ENCODE peak calls at places on chromosomes 11 and 22, in six cellular contexts. F is heart right ventricle, T is HCT116, M is adrenal gland, Y is brain microvascular endothelial cell, A is AG04450. Q is an unnamed sample.

GRCh38 chr11:20671856-20672546 is 2.6 kb downstream of the NELL1 start:
- DNase-seq in M (no peak), Y (no peak), T (peak), F (no peak), A (no peak), Q (no peak)

GRCh38 chr11:128184981-128185380 is 402.4 kb downstream of the ETS1 start:
- DNase-seq in Y (no peak), F (no peak), A (no peak), T (no peak), M (no peak), Q (no peak)

GRCh38 chr11:62883677-62884076 is 3.0 kb downstream of the SLC3A2 start:
- DNase-seq in M (no peak), Y (no peak), F (no peak), T (no peak), A (no peak), Q (no peak)

GRCh38 chr11:134517115-134517514 is 105.1 kb upstream of the B3GAT1 start:
- DNase-seq in T (no peak), F (no peak), Y (no peak), M (no peak), A (no peak), Q (no peak)

GRCh38 chr11:45000918-45001317 is 50.2 kb upstream of the TP53I11 start:
- DNase-seq in F (no peak), T (no peak), Y (no peak), M (no peak), A (no peak), Q (no peak)

GRCh38 chr11:11366793-11367192 is 13.7 kb upstream of the CSNK2A3 start:
- DNase-seq in T (no peak), F (no peak), A (no peak), Y (no peak), M (no peak), Q (no peak)

GRCh38 chr22:25747245-25747944 is 5.4 kb downstream of the MYO18B start:
- DNase-seq in Y (peak), M (peak), T (peak), F (no peak), A (peak), Q (no peak)

GRCh38 chr22:49209452-49210195 is 618.0 kb downstream of the BRD1 start:
- DNase-seq in Y (no peak), T (no peak), A (no peak), F (no peak), M (no peak), Q (no peak)

GRCh38 chr22:23414727-23415489 is 165.2 kb downstream of the IGLL1 start:
- DNase-seq in A (no peak), Y (no peak), T (no peak), F (no peak), M (no peak), Q (no peak)

GRCh38 chr11:17400048-17400775 is 11.8 kb upstream of the KCNJ11 start:
- DNase-seq in A (no peak), F (no peak), M (no peak), Y (no peak), T (no peak), Q (no peak)

GRCh38 chr11:32450372-32450771 is 15.0 kb upstream of the WT1 start:
- DNase-seq in Y (no peak), A (no peak), M (no peak), F (no peak), T (no peak), Q (no peak)

GRCh38 chr11:10638285-10638684 is 55.3 kb downstream of the IRAG1 start:
- DNase-seq in F (peak), Y (no peak), A (no peak), M (no peak), T (no peak), Q (no peak)

GRCh38 chr11:63229815-63230214 is 13.6 kb downstream of the SLC22A25 start:
- DNase-seq in F (no peak), A (no peak), Y (no peak), T (no peak), M (no peak), Q (no peak)

GRCh38 chr11:72574534-72575460 is 99.4 kb downstream of the PDE2A start:
- DNase-seq in T (no peak), A (no peak), M (no peak), F (no peak), Y (no peak), Q (no peak)

GRCh38 chr22:19291580-19292261 is at the start of gene CLTCL1:
- DNase-seq in A (peak), F (peak), M (peak), Y (peak), T (peak), Q (no peak)

GRCh38 chr11:111557425-111558111 is 17.0 kb downstream of the LAYN start:
- DNase-seq in Y (peak), A (peak), T (no peak), M (no peak), F (no peak), Q (no peak)

GRCh38 chr22:41001722-41002122 is 50.5 kb downstream of the RBX1 start:
- DNase-seq in A (peak), Y (peak), T (no peak), M (peak), F (no peak), Q (no peak)

GRCh38 chr11:45097721-45098493 is 48.5 kb upstream of the PRDM11 start:
- DNase-seq in M (peak), F (peak), A (no peak), T (no peak), Y (peak), Q (no peak)

GRCh38 chr11:9301720-9302119 is 12.7 kb downstream of the TMEM41B start:
- DNase-seq in Y (no peak), F (no peak), A (no peak), M (no peak), T (no peak), Q (no peak)

GRCh38 chr11:110128161-110128560 is 35.0 kb downstream of the ZC3H12C start:
- DNase-seq in Y (peak), M (no peak), A (no peak), F (no peak), T (no peak), Q (no peak)

GRCh38 chr22:20422965-20423635 is 14.5 kb downstream of the SCARF2 start:
- DNase-seq in F (peak), Y (no peak), A (no peak), T (no peak), M (peak), Q (no peak)

GRCh38 chr11:123601136-123601535 is 53.3 kb downstream of the SCN3B start:
- DNase-seq in T (no peak), M (peak), A (no peak), F (no peak), Y (peak), Q (no peak)

GRCh38 chr11:2525941-2526807 is 81.4 kb downstream of the KCNQ1 start:
- DNase-seq in A (no peak), F (no peak), M (peak), T (no peak), Y (no peak), Q (no peak)

GRCh38 chr11:23536907-23537306 is 676.6 kb upstream of the CCDC179 start:
- DNase-seq in T (no peak), F (no peak), A (no peak), Y (no peak), M (no peak), Q (no peak)

GRCh38 chr11:55838452-55838851 is at the start of gene OR5D16:
- DNase-seq in A (no peak), M (no peak), T (no peak), Y (no peak), F (no peak), Q (no peak)

GRCh38 chr11:114172055-114172861 is 112.7 kb downstream of the ZBTB16 start:
- DNase-seq in Y (no peak), T (no peak), F (no peak), A (no peak), M (no peak), Q (no peak)
- TF ChIP-seq CTCF in Y (no peak), T (no peak), F (no peak), A (no peak), M (no peak), Q (no peak)

GRCh38 chr11:34623463-34623862 is 2.6 kb downstream of the EHF start:
- DNase-seq in F (no peak), A (no peak), Y (no peak), M (no peak), T (no peak), Q (peak)
- H3K4me3 ChIP-seq in F (no peak), A (no peak), Y (no peak), M (no peak), T (peak), Q (peak)

GRCh38 chr22:39215430-39216142 is 29.2 kb downstream of the PDGFB start:
- DNase-seq in F (no peak), A (no peak), Y (no peak), T (peak), M (no peak), Q (no peak)
- TF ChIP-seq CTCF in F (peak), A (peak), Y (peak), T (peak), M (no peak), Q (peak)

DNA sequence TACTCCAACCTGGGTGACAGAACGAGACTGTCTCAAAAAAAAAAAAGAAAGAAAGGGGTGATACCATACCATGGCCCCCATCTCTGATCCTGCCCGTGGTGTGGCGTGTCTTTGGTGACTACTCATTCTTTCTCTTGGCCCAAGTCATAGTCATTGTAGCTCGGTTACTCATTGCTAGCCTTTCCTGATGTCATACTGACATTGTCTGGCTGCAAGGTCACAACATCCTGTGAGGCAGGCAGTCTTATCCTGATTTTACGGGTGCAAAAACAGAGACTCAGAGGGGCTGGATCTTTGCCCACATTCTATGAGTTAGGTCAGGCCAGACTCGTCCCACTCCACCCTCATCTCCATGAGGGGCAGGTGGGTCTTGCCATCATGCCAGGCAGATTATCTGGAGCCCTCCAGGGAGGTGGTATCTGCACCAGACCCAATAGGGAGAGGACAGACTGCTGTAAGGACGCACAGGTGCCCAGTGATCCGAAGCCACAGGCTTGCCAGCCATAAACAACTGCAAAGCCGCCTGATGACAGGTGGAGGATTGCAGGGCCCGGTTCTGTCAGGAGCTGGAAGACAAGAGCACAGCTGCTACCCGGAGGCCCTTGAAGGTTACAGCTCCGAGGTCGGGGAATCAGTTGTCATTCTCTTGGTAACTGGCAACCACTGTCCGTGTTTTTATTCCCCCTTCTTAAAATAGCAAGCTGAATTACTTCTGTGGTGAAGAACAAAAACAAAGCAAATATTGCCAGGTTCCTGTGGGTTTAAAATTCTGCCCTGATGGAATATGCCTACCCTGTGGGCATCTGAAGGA is 13.8 kb downstream of the TOM1 start:
- DNase-seq in T (no peak), A (peak), F (peak), M (peak), Y (peak), Q (no peak)
- H3K4me3 ChIP-seq in T (no peak), A (no peak), F (no peak), M (no peak), Y (no peak), Q (no peak)

GRCh38 chr22:45957826-45958225 is 19.1 kb downstream of the WNT7B start:
- DNase-seq in Y (no peak), M (no peak), F (no peak), A (no peak), T (no peak), Q (no peak)
- TF ChIP-seq CTCF in Y (no peak), M (no peak), F (no peak), A (no peak), T (no peak), Q (no peak)

GRCh38 chr22:21866821-21867527 is 471 bp downstream of the MAPK1 start:
- DNase-seq in M (peak), T (no peak), A (no peak), Y (peak), F (peak), Q (no peak)

GRCh38 chr22:21865041-21865440 is 2.4 kb downstream of the MAPK1 start:
- DNase-seq in A (peak), F (peak), Y (peak), M (peak), T (no peak), Q (no peak)

GRCh38 chr22:21873619-21874018 is 6.2 kb upstream of the MAPK1 start:
- DNase-seq in F (no peak), A (no peak), Y (no peak), T (no peak), M (no peak), Q (no peak)

GRCh38 chr22:21867528-21868266 is at the start of gene MAPK1:
- DNase-seq in F (peak), M (peak), T (peak), Y (peak), A (peak), Q (peak)

DNA sequence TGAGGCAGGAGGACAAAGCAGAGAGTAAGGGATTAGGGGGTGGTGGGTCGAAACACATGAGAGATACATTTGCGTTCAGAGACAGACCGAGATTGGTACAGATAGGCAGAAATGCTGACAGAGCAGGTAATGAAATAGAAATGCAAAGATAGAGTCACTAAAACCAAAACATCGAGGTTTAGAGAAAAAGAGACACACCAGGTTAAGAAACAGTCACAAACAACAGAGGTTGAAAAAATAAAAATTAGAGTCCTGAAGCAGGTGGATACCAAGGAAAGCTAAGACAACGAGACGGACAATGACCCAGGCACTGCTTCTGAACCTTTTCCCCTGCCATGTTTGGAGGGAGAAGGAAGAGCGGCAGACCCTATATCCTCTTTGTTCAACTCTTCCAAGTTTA is 1.2 kb upstream of the MAPK1 start:
- DNase-seq in F (no peak), M (no peak), A (no peak), Y (no peak), T (no peak), Q (no peak)
- H3K4me3 ChIP-seq in F (peak), M (no peak), A (no peak), Y (no peak), T (peak), Q (no peak)

GRCh38 chr11:130369141-130369691 is 54.5 kb upstream of the ZBTB44 start:
- DNase-seq in T (no peak), F (peak), M (no peak), Y (no peak), A (no peak), Q (no peak)
- TF ChIP-seq CTCF in T (no peak), F (peak), M (no peak), Y (peak), A (no peak), Q (no peak)

DNA sequence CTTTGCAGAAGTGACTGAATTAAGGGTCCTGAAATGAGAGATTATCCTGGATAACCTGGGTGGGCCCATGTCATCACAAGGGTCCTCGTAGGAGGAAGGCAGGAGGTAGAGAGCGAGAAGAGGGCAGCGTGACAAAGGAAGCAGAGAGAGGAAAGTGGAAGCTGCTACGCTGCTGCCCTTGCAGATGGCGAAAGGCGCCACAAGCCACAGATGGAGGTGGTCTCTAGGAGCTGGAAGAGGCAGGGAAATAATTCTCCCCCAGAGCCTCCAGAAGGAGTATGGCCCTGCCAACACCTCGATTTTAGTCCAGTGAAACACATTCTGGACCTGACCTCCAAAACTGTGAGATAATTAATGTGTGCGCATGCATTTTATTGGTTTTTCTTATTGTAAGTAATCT is 13.4 kb downstream of the TMEM184B start:
- DNase-seq in A (no peak), M (no peak), Y (no peak), T (no peak), F (no peak), Q (no peak)
- H3K4me3 ChIP-seq in A (no peak), M (no peak), Y (no peak), T (no peak), F (no peak), Q (no peak)

GRCh38 chr11:786235-787083 is 3.4 kb downstream of the CEND1 start:
- DNase-seq in A (no peak), T (no peak), F (no peak), M (no peak), Y (no peak), Q (no peak)

GRCh38 chr11:788953-789940 is 643 bp downstream of the CEND1 start:
- DNase-seq in F (no peak), Y (no peak), M (no peak), T (no peak), A (no peak), Q (no peak)

GRCh38 chr11:789951-790350 is at the start of gene CEND1:
- DNase-seq in M (no peak), A (no peak), Y (no peak), F (no peak), T (no peak), Q (no peak)

GRCh38 chr11:787084-787675 is 2.7 kb downstream of the CEND1 start:
- DNase-seq in T (no peak), A (no peak), F (no peak), M (no peak), Y (no peak), Q (no peak)

GRCh38 chr11:788009-788640 is 1.8 kb downstream of the CEND1 start:
- DNase-seq in M (no peak), A (no peak), T (no peak), F (no peak), Y (no peak), Q (no peak)
- TF ChIP-seq CTCF in M (no peak), A (no peak), T (peak), F (no peak), Y (peak), Q (peak)

DNA sequence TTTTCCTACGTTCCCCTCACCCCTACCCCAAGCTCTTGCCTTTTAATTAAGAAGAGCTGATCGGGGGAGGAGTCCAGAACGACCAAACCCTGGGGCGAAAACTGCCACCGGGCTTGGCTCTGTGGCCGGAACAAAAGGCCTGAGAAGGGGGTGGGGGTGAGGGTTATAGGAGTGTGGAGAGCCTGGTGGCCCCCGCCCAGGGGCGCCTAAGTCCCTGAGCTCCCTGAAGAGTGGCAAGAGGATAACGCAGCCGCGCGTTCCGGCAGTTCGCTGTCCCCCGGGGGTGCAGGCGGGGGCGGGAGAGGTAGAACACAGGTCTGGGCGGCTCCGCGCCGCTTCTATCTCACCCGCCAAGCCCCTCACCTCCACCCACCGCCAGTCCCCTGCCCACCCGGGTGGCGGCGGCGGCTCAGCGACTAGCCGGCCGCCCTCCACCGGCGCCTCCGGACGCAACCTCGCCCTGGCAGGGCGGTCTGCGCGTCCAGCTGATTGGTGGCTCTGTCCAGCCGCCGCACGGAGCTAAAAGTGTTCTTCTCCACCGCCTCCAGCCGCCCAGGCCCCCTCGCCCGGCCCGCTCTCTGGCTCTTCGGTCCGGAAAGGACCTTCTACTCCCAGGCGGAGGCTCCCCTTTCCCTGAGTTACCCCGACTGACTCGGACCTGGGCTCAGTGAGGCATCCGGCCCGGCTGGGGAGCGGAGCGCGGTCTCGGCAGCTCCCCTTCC is 18.8 kb upstream of the BDNF start:
- DNase-seq in F (peak), A (no peak), M (peak), Y (no peak), T (no peak), Q (no peak)
- H3K4me3 ChIP-seq in F (peak), A (peak), M (no peak), Y (peak), T (peak), Q (no peak)

Q was measured in GM12864.